ENCODE peak calls at places on chromosomes 1 and 21, in four cellular contexts. E is endothelial cell of umbilical vein, I is astrocyte, P is OCI-LY7. V is an unnamed sample.
A peak's percentile ranks its signal among the peaks of the same experiment; 100 is the strongest.

GRCh38 chr1:234826352-234826751 is 216.4 kb upstream of the IRF2BP2 start:
- DNase-seq in E (no peak), I (no peak), P (no peak), V (no peak)

GRCh38 chr1:234495231-234495990 is 16.4 kb upstream of the TARBP1 start:
- DNase-seq in E (no peak), I (peak; percentile 97), P (peak; percentile 51), V (peak; percentile 79)

GRCh38 chr1:180911640-180912161 is 996 bp upstream of the KIAA1614 start:
- DNase-seq in E (no peak), I (no peak), P (no peak), V (no peak)

GRCh38 chr1:239212841-239213240 is 173.5 kb upstream of the CHRM3 start:
- DNase-seq in E (no peak), I (peak; percentile 56), P (no peak), V (no peak)

GRCh38 chr21:41294548-41295231 is 21.9 kb upstream of the FAM3B start:
- DNase-seq in E (no peak), I (no peak), P (no peak), V (no peak)

GRCh38 chr1:243483084-243483845 is 227.4 kb downstream of the SDCCAG8 start:
- DNase-seq in E (no peak), I (no peak), P (no peak), V (no peak)

GRCh38 chr1:200699871-200700270 is 30.2 kb upstream of the DDX59 start:
- DNase-seq in E (no peak), I (no peak), P (peak; percentile 2), V (no peak)

GRCh38 chr1:119136401-119136800 is 4.1 kb downstream of the WARS2 start:
- DNase-seq in E (no peak), I (peak; percentile 47), P (no peak), V (peak; percentile 62)

GRCh38 chr1:10623391-10624145 is 148.8 kb downstream of the PEX14 start:
- DNase-seq in E (no peak), I (no peak), P (no peak), V (no peak)

GRCh38 chr1:180247580-180247979 is 17.5 kb downstream of the LHX4 start:
- DNase-seq in E (no peak), I (no peak), P (no peak), V (no peak)

GRCh38 chr1:97006044-97006676 is 284.6 kb downstream of the PTBP2 start:
- DNase-seq in E (peak; percentile 73), I (peak; percentile 92), P (no peak), V (peak; percentile 60)

GRCh38 chr1:42172394-42173133 is 8.0 kb upstream of the GUCA2A start:
- DNase-seq in E (peak; percentile 34), I (no peak), P (no peak), V (no peak)

GRCh38 chr1:170461762-170462384 is 70.1 kb upstream of the GORAB start:
- DNase-seq in E (no peak), I (peak; percentile 97), P (no peak), V (peak; percentile 2)

GRCh38 chr1:40310983-40311642 is 6.0 kb downstream of the COL9A2 start:
- DNase-seq in E (no peak), I (no peak), P (no peak), V (no peak)

GRCh38 chr21:41536076-41536826 is 28.3 kb upstream of the TMPRSS2 start:
- DNase-seq in E (no peak), I (no peak), P (no peak), V (peak; percentile 49)

GRCh38 chr1:15525043-15525958 is 1.3 kb upstream of the CASP9 start:
- DNase-seq in E (no peak), I (no peak), P (peak; percentile 24), V (no peak)

GRCh38 chr1:48026275-48026674 is 29.1 kb upstream of the TRABD2B start:
- DNase-seq in E (no peak), I (no peak), P (no peak), V (peak; percentile 97)

GRCh38 chr21:26565546-26565945 is 7.5 kb downstream of the CYYR1 start:
- DNase-seq in E (peak; percentile 44), I (no peak), P (no peak), V (no peak)

GRCh38 chr1:164718821-164719220 is 159.8 kb downstream of the PBX1 start:
- DNase-seq in E (no peak), I (peak; percentile 43), P (no peak), V (no peak)

GRCh38 chr1:199691540-199691939 is 336.0 kb upstream of the NR5A2 start:
- DNase-seq in E (peak; percentile 98), I (peak; percentile 91), P (no peak), V (peak; percentile 74)

GRCh38 chr1:161199506-161200119 is 759 bp upstream of the ADAMTS4 start:
- DNase-seq in E (peak; percentile 42), I (no peak), P (no peak), V (no peak)

GRCh38 chr21:45405271-45405818 is 380 bp downstream of the COL18A1 start:
- DNase-seq in E (peak; percentile 41), I (no peak), P (no peak), V (no peak)

GRCh38 chr1:154220970-154221814 is 437 bp downstream of the UBAP2L start:
- DNase-seq in E (peak; percentile 32), I (no peak), P (peak; percentile 74), V (peak; percentile 44)

GRCh38 chr1:150233359-150234308 is 2.3 kb downstream of the ANP32E start:
- DNase-seq in E (peak; percentile 29), I (no peak), P (peak; percentile 42), V (peak; percentile 9)

GRCh38 chr1:198636391-198636790 is 2.4 kb upstream of the PTPRC start:
- DNase-seq in E (no peak), I (no peak), P (no peak), V (no peak)

GRCh38 chr1:78176448-78176847 is 130.7 kb downstream of the GIPC2 start:
- DNase-seq in E (no peak), I (peak; percentile 87), P (no peak), V (peak; percentile 85)

GRCh38 chr1:86375688-86376087 is 20.4 kb downstream of the ODF2L start:
- DNase-seq in E (no peak), I (no peak), P (no peak), V (no peak)

GRCh38 chr1:117682372-117682771 is 76.5 kb downstream of the TENT5C start:
- DNase-seq in E (no peak), I (no peak), P (no peak), V (no peak)

GRCh38 chr1:209326096-209326495 is 257.4 kb upstream of the CAMK1G start:
- DNase-seq in E (no peak), I (no peak), P (no peak), V (no peak)

GRCh38 chr1:43531906-43532584 is 1.4 kb downstream of the PTPRF start:
- DNase-seq in E (no peak), I (no peak), P (no peak), V (no peak)

GRCh38 chr1:228048120-228048519 is 34.4 kb upstream of the ARF1 start:
- DNase-seq in E (no peak), I (no peak), P (no peak), V (no peak)

GRCh38 chr1:145729661-145730436 is 10.6 kb downstream of the CD160 start:
- DNase-seq in E (no peak), I (no peak), P (no peak), V (no peak)

DNA sequence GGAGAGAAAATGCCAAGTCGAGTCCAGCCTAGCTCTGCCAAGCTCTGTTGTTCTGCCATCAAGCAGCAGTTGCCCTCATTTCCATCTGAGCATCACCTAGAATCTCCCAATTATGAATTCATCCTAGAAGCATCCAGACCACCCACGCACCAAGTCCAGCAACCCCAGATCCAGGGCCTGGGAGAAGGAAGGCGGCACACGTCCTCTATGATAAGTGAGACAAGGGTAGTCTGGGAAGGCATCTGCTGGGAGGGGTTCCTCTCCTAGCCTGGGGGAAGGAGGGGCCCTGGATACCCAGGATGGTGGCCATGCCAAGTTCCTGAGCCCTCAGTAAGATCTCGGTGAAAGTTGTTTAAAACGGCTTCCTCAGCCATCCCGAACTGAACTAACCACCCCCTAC is 70.7 kb downstream of the VWA5B1 start:
- DNase-seq in E (no peak), I (peak; percentile 23), P (no peak), V (peak; percentile 29)
- TF ChIP-seq CTCF in E (no peak), I (no peak), P (no peak), V (no peak)

DNA sequence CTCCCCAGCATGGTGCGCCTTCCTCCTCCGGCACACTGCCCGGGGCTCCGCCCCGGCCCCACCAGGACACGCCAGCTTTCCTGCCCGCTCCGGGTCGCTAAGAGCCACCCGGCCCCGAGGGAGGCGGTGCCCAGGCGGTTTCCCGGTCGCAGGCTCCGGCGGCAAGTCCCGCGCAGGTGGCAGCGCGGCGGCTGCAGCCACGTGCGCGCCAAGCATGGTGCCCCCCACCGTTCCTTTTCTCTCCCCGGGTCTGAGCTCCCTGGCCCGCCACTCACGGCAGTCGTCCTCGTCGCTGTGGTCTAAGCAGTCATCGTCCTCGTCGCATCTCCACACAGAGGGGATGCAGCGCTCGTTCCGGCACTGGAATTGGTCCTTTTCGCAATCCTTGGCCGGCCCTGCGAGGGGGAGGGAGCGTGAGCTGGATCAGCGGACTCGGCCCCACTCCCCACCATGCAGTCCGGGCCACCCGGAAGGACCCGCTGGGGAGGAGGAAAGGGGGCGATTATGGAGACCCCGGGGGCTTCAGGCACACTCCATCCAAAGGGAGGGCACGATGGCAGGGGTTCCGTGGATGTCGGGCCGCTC is 1.2 kb downstream of the LRP8 start:
- DNase-seq in E (peak; percentile 31), I (peak; percentile 11), P (peak; percentile 76), V (no peak)
- H2AFZ ChIP-seq in E (peak overlapping the region; percentile 95), I (peak overlapping the region; percentile 95), P (peak overlapping the region; percentile 27), V (peak overlapping the region; percentile 88)

GRCh38 chr1:65429078-65429477 is 8.6 kb downstream of the LEPR start:
- DNase-seq in E (no peak), I (no peak), P (no peak), V (no peak)

GRCh38 chr1:65434255-65434654 is 13.8 kb downstream of the LEPR start:
- DNase-seq in E (no peak), I (no peak), P (no peak), V (no peak)

GRCh38 chr1:65432918-65433317 is 12.4 kb downstream of the LEPR start:
- DNase-seq in E (no peak), I (no peak), P (no peak), V (no peak)

GRCh38 chr1:65429806-65430205 is 9.3 kb downstream of the LEPR start:
- DNase-seq in E (peak; percentile 96), I (peak; percentile 81), P (no peak), V (peak; percentile 77)

GRCh38 chr1:65431111-65431705 is 10.7 kb downstream of the LEPR start:
- DNase-seq in E (peak; percentile 79), I (peak; percentile 28), P (peak; percentile 46), V (no peak)
- TF ChIP-seq CTCF in E (peak; percentile 35), I (peak; percentile 57), P (peak; percentile 89), V (peak; percentile 34)

DNA sequence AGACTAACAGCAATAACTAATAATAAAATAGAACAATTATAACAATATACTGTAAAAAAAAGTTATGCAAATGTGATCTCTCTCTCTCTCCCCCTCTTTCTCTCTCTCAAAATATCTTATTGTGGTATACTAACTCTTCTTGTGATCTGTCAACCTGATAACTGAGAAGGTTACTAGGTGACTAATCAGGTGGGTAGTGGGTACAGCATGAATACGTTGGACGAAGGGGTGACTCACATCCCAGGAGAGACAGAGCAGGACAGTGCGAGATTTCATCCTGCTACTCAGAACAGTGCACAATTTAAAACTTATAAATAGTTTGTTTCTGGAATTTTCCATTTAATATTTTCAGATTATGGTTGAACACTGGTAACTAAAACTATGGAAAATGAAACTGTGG is 257.5 kb downstream of the LRRC40 start:
- DNase-seq in E (no peak), I (peak; percentile 1), P (no peak), V (peak; percentile 80)
- H2AFZ ChIP-seq in E (no peak overlapping the region), I (no peak overlapping the region), P (no peak overlapping the region), V (no peak overlapping the region)

GRCh38 chr1:195580988-195581387 is 1027.3 kb downstream of the KCNT2 start:
- DNase-seq in E (no peak), I (no peak), P (no peak), V (no peak)
- TF ChIP-seq CTCF in E (no peak), I (peak; percentile 16), P (peak; percentile 27), V (peak; percentile 12)

V was measured in mammary epithelial cell.